ENCODE peak calls at places on chromosome 10, in four cellular contexts. C is HCT116, D is progenitor cell of endocrine pancreas, Z is Peyer's patch. I is an unnamed sample.

GRCh38 chr10:51683031-51683830 is 16.2 kb downstream of the CSTF2T start:
- DNase-seq in Z (peak; percentile 50), D (no peak), C (no peak), I (no peak)

GRCh38 chr10:24493168-24493567 is 230.5 kb downstream of the ARHGAP21 start:
- DNase-seq in D (no peak), Z (no peak), C (no peak), I (no peak)

GRCh38 chr10:101258179-101258885 is 29.1 kb upstream of the LBX1 start:
- DNase-seq in C (peak; percentile 89), D (no peak), Z (no peak), I (no peak)

GRCh38 chr10:78718032-78718572 is 350.7 kb upstream of the ZMIZ1 start:
- DNase-seq in C (no peak), D (no peak), Z (no peak), I (no peak)

GRCh38 chr10:74586088-74586585 is 240.3 kb upstream of the KAT6B start:
- DNase-seq in D (no peak), C (no peak), Z (peak; percentile 62), I (no peak)

GRCh38 chr10:63631971-63632370 is 110.8 kb downstream of the REEP3 start:
- DNase-seq in Z (no peak), D (no peak), C (no peak), I (no peak)

GRCh38 chr10:98357208-98357836 is 57.7 kb downstream of the PYROXD2 start:
- DNase-seq in C (no peak), Z (no peak), D (no peak), I (no peak)

GRCh38 chr10:130453036-130453720 is 317.0 kb downstream of the GLRX3 start:
- DNase-seq in D (no peak), Z (no peak), C (no peak), I (no peak)

GRCh38 chr10:132479603-132480221 is 57.9 kb upstream of the INPP5A start:
- DNase-seq in D (no peak), Z (no peak), C (no peak), I (no peak)

GRCh38 chr10:4708123-4708759 is 117.8 kb upstream of the AKR1E2 start:
- DNase-seq in Z (no peak), D (no peak), C (no peak), I (no peak)

GRCh38 chr10:12588091-12588850 is 238.9 kb downstream of the CAMK1D start:
- DNase-seq in D (no peak), C (no peak), Z (peak; percentile 69), I (no peak)

GRCh38 chr10:112287844-112288243 is 4.6 kb downstream of the TECTB start:
- DNase-seq in Z (no peak), C (no peak), D (no peak), I (no peak)

GRCh38 chr10:33337335-33337854 is 2.9 kb upstream of the NRP1 start:
- DNase-seq in Z (no peak), C (no peak), D (no peak), I (peak; percentile 4)

GRCh38 chr10:110625356-110625894 is 18.7 kb upstream of the RBM20 start:
- DNase-seq in D (no peak), Z (peak; percentile 70), C (no peak), I (no peak)

GRCh38 chr10:105679781-105680180 is 1038.7 kb downstream of the SORCS3 start:
- DNase-seq in Z (no peak), D (no peak), C (no peak), I (no peak)

GRCh38 chr10:131656009-131656408 is 244.8 kb upstream of the PPP2R2D start:
- DNase-seq in Z (no peak), C (no peak), D (no peak), I (no peak)

GRCh38 chr10:129883637-129884389 is 80.3 kb downstream of the EBF3 start:
- DNase-seq in C (no peak), D (peak; percentile 51), Z (no peak), I (no peak)

GRCh38 chr10:69409176-69409495 is 7.6 kb downstream of the TACR2 start:
- DNase-seq in C (no peak), Z (no peak), D (no peak), I (no peak)
- TF ChIP-seq CTCF in C (no peak), Z (no peak), D (no peak), I (no peak)

GRCh38 chr10:90591629-90592028 is 266.2 kb downstream of the HTR7 start:
- DNase-seq in Z (no peak), D (no peak), C (peak; percentile 67), I (no peak)

GRCh38 chr10:90588222-90588621 is 269.6 kb downstream of the HTR7 start:
- DNase-seq in C (no peak), Z (no peak), D (no peak), I (no peak)

GRCh38 chr10:90589825-90590224 is 268.0 kb downstream of the HTR7 start:
- DNase-seq in C (no peak), Z (no peak), D (no peak), I (no peak)

GRCh38 chr10:90587561-90587960 is 270.3 kb downstream of the HTR7 start:
- DNase-seq in Z (no peak), D (no peak), C (no peak), I (no peak)

GRCh38 chr10:90592903-90593302 is 264.9 kb downstream of the HTR7 start:
- DNase-seq in Z (no peak), D (peak; percentile 39), C (peak; percentile 68), I (peak; percentile 34)
- TF ChIP-seq CTCF in Z (no peak), D (peak; percentile 74), C (peak; percentile 76), I (peak; percentile 63)

GRCh38 chr10:125961743-125962142 is 65.4 kb downstream of the FANK1 start:
- DNase-seq in C (no peak), D (no peak), Z (no peak), I (no peak)
- TF ChIP-seq CTCF in C (peak; percentile 33), D (no peak), Z (no peak), I (no peak)

GRCh38 chr10:60040003-60040662 is 133.8 kb upstream of the CCDC6 start:
- DNase-seq in C (no peak), Z (no peak), D (no peak), I (no peak)

GRCh38 chr10:60042262-60042661 is 135.9 kb upstream of the CCDC6 start:
- DNase-seq in Z (no peak), D (no peak), C (no peak), I (no peak)

GRCh38 chr10:60043561-60043960 is 137.2 kb upstream of the CCDC6 start:
- DNase-seq in Z (no peak), C (no peak), D (no peak), I (no peak)

GRCh38 chr10:60042959-60043358 is 136.6 kb upstream of the CCDC6 start:
- DNase-seq in C (no peak), Z (no peak), D (no peak), I (no peak)

GRCh38 chr10:60041489-60042133 is 135.3 kb upstream of the CCDC6 start:
- DNase-seq in C (no peak), Z (no peak), D (no peak), I (no peak)
- TF ChIP-seq CTCF in C (no peak), Z (no peak), D (no peak), I (no peak)

DNA sequence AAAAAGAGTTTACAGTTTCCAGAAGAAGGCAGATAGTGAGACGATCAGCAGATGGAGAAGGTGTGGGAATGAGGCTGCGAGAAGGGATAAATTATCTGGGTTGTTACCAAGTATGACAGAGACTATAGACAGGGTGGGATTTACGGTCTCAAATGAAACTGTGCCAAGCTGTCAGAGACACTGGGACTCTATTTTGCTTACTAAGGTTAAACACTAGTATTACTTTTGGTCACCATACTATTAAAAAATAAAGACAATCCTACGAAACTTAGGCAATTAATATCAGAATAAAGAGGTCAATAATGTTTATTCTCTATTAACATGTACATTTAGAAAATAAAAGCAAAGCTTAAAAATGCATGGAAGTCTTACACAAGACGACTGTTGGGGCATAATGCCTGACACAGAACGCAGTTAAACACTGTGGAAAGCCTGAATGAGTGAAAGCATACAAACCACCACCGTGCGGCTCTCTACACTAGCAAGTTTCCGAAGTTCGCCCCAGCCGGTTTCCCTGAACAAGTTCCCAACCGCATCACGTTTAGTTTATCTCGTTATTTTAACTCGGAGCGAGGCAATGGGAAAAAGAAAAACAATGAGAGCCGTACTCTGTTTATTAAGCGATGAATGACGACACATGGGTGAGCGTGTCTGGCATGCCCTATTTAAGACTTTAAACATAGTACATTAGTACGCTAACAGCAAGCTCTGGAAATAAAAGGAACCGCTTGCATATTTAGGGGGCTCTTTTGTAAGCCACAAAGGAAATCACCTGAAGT is 911 bp upstream of the CC2D2B start:
- DNase-seq in Z (peak; percentile 60), C (peak; percentile 18), D (no peak), I (peak; percentile 25)
- TF ChIP-seq CTCF in Z (no peak), C (peak; percentile 10), D (no peak), I (no peak)

DNA sequence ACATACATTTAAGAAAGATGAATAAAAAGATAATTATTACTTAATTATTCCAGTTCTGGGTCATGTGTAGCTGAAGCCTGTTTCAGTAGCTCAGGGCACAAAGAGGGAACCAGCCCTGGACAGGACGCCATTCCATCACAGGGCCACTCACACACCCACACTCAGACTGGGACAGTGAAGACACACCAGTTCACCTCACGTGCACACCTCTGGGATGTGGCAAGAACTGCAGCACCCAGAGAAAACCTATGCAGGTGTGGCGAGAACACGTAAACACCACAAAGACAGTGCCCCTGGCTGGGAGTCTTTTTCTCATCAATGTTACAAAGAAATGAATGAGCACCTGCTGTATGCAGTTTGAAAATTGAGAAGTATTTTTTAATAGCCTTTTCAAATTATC is 1.6 kb upstream of the IDI1 start:
- DNase-seq in D (no peak), Z (peak; percentile 78), C (peak; percentile 60), I (no peak)
- TF ChIP-seq CTCF in D (peak; percentile 31), Z (no peak), C (no peak), I (peak; percentile 25)

GRCh38 chr10:14186245-14186644 is 144.5 kb downstream of the FRMD4A start:
- DNase-seq in D (no peak), Z (no peak), C (no peak), I (no peak)
- TF ChIP-seq CTCF in D (peak; percentile 39), Z (no peak), C (peak; percentile 54), I (peak; percentile 47)

DNA sequence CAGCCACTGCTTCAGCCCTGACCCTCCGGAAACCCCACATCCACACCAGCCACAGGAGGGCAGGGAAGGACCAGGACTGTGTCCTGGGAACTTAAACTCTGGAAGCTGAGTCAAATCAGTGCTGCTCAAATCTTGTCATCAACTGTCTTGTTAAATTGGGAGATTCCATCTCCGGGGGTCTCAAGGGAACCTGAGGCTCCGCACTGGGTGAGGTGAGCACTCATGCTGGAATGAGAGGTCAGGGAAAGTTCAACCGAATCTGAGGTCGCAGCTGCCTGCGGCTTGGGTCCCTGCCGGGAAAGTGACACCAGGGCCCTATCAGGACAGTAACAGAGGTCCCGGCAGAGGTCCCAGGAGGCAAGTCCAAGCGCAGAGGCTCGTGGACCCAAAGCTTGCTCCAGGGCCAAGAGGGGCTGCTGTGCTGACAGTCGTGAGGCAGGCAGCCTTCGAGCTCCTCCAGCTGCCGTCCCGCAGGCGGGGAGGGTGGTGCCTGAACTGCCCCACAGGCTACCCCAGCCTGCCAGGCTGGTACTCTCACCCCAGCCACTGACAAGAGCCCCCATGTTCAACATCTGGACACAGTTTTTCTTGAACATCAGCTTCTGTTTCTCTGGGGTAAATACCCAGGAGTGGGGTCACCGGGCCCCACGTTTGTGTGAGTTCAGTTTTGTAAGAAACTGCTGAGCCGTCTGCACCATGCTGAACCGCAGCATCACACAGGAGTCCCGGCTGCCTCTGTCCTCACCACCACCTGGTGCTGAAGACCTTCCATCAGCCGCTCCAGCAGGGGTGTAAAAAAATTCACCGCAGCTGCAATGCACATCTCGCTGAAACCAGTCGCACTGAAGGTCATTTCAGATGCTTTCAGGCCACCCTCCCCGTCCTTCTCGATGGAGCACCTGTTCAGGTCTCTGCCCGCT is 101.0 kb downstream of the DIP2C start:
- DNase-seq in C (no peak), D (no peak), Z (no peak), I (no peak)
- TF ChIP-seq CTCF in C (no peak), D (no peak), Z (no peak), I (no peak)

GRCh38 chr10:68001539-68001938 is 73.5 kb downstream of the HERC4 start:
- DNase-seq in C (no peak), Z (no peak), D (no peak), I (no peak)

GRCh38 chr10:68010426-68010825 is 64.7 kb downstream of the HERC4 start:
- DNase-seq in D (no peak), C (no peak), Z (no peak), I (no peak)

GRCh38 chr10:68007356-68007755 is 67.7 kb downstream of the HERC4 start:
- DNase-seq in D (no peak), Z (no peak), C (no peak), I (no peak)
- TF ChIP-seq CTCF in D (no peak), Z (no peak), C (no peak), I (no peak)

I was measured in neural crest cell.